ENCODE peak calls at places on chromosomes 6 and 20, in five cellular contexts. One of them, this sample, is unnamed.

GRCh38 chr6:138977242-138977641 is 10.8 kb downstream of the REPS1 start:
- DNase-seq in activated CD8-positive, alpha-beta memory T cell treated with anti-CD3 and anti-CD28 coated beads for 24 hours: no peak
- DNase-seq in right lobe of liver: no peak
- DNase-seq in NCI-H2081: no peak
- DNase-seq in substantia nigra: no peak
- DNase-seq in this sample: no peak

GRCh38 chr6:44580901-44581300 is 193.4 kb downstream of the CDC5L start:
- DNase-seq in right lobe of liver: no peak
- DNase-seq in activated CD8-positive, alpha-beta memory T cell treated with anti-CD3 and anti-CD28 coated beads for 24 hours: no peak
- DNase-seq in NCI-H2081: no peak
- DNase-seq in substantia nigra: no peak
- DNase-seq in this sample: no peak

GRCh38 chr20:50496773-50497375 is 13.3 kb upstream of the PTPN1 start:
- DNase-seq in right lobe of liver: no peak
- DNase-seq in activated CD8-positive, alpha-beta memory T cell treated with anti-CD3 and anti-CD28 coated beads for 24 hours: no peak
- DNase-seq in substantia nigra: no peak
- DNase-seq in NCI-H2081: no peak
- DNase-seq in this sample: no peak

GRCh38 chr6:64113703-64114102 is 478.1 kb downstream of the PHF3 start:
- DNase-seq in right lobe of liver: no peak
- DNase-seq in activated CD8-positive, alpha-beta memory T cell treated with anti-CD3 and anti-CD28 coated beads for 24 hours: no peak
- DNase-seq in substantia nigra: no peak
- DNase-seq in NCI-H2081: no peak
- DNase-seq in this sample: no peak

GRCh38 chr20:63495771-63496403 is 3.0 kb downstream of the EEF1A2 start:
- DNase-seq in substantia nigra: peak; percentile 49
- DNase-seq in activated CD8-positive, alpha-beta memory T cell treated with anti-CD3 and anti-CD28 coated beads for 24 hours: peak; percentile 91
- DNase-seq in right lobe of liver: peak; percentile 73
- DNase-seq in NCI-H2081: no peak
- DNase-seq in this sample: peak; percentile 65

GRCh38 chr6:100446115-100446921 is 18.4 kb downstream of the SIM1 start:
- DNase-seq in right lobe of liver: no peak
- DNase-seq in substantia nigra: no peak
- DNase-seq in activated CD8-positive, alpha-beta memory T cell treated with anti-CD3 and anti-CD28 coated beads for 24 hours: no peak
- DNase-seq in NCI-H2081: no peak
- DNase-seq in this sample: no peak

GRCh38 chr20:6282642-6283041 is 159.8 kb upstream of the FERMT1 start:
- DNase-seq in substantia nigra: no peak
- DNase-seq in activated CD8-positive, alpha-beta memory T cell treated with anti-CD3 and anti-CD28 coated beads for 24 hours: no peak
- DNase-seq in NCI-H2081: no peak
- DNase-seq in right lobe of liver: no peak
- DNase-seq in this sample: no peak

GRCh38 chr6:12957321-12958051 is 240.9 kb downstream of the PHACTR1 start:
- DNase-seq in NCI-H2081: no peak
- DNase-seq in substantia nigra: peak; percentile 77
- DNase-seq in activated CD8-positive, alpha-beta memory T cell treated with anti-CD3 and anti-CD28 coated beads for 24 hours: peak; percentile 72
- DNase-seq in right lobe of liver: peak; percentile 51
- DNase-seq in this sample: peak; percentile 74

GRCh38 chr6:130116273-130116672 is 97.9 kb downstream of the L3MBTL3 start:
- DNase-seq in substantia nigra: no peak
- DNase-seq in NCI-H2081: no peak
- DNase-seq in right lobe of liver: no peak
- DNase-seq in activated CD8-positive, alpha-beta memory T cell treated with anti-CD3 and anti-CD28 coated beads for 24 hours: no peak
- DNase-seq in this sample: no peak

GRCh38 chr6:10312445-10312844 is 102.4 kb downstream of the TFAP2A start:
- DNase-seq in NCI-H2081: no peak
- DNase-seq in activated CD8-positive, alpha-beta memory T cell treated with anti-CD3 and anti-CD28 coated beads for 24 hours: no peak
- DNase-seq in right lobe of liver: no peak
- DNase-seq in substantia nigra: no peak
- DNase-seq in this sample: no peak

GRCh38 chr6:152605901-152606390 is 31.2 kb downstream of the SYNE1 start:
- DNase-seq in activated CD8-positive, alpha-beta memory T cell treated with anti-CD3 and anti-CD28 coated beads for 24 hours: no peak
- DNase-seq in NCI-H2081: no peak
- DNase-seq in right lobe of liver: no peak
- DNase-seq in substantia nigra: no peak
- DNase-seq in this sample: no peak

This sample was measured in left ventricle myocardium inferior.